ENCODE peak calls at places on chromosomes 1 and 21, in seven cellular contexts. V, J, M, B, A, L and Q are unnamed samples.

GRCh38 chr1:212762839-212763238 is 28.7 kb downstream of the NSL1 start:
- DNase-seq in V (no peak), J (no peak), M (no peak), B (no peak), A (no peak), L (no peak), Q (no peak)

GRCh38 chr1:225700164-225700740 is 47.3 kb upstream of the ENAH start:
- DNase-seq in V (no peak), J (peak; percentile 97), M (no peak), B (no peak), A (no peak), L (no peak), Q (peak; percentile 22)

GRCh38 chr1:246588322-246588721 is 22.1 kb downstream of the CNST start:
- DNase-seq in V (no peak), J (peak; percentile 57), M (no peak), B (no peak), A (no peak), L (no peak), Q (no peak)

GRCh38 chr1:156893048-156893953 is at the start of gene PEAR1:
- DNase-seq in V (peak; percentile 79), J (no peak), M (peak; percentile 69), B (peak; percentile 88), A (peak; percentile 83), L (no peak), Q (peak; percentile 64)

GRCh38 chr1:30807318-30808066 is 49.9 kb upstream of the LAPTM5 start:
- DNase-seq in V (peak; percentile 47), J (no peak), M (no peak), B (peak; percentile 41), A (peak; percentile 63), L (peak; percentile 72), Q (no peak)

GRCh38 chr1:1230656-1231399 is 973 bp downstream of the SDF4 start:
- DNase-seq in V (no peak), J (no peak), M (no peak), B (no peak), A (no peak), L (peak; percentile 75), Q (no peak)

GRCh38 chr1:217907504-217907903 is 276.4 kb downstream of the SPATA17 start:
- DNase-seq in V (no peak), J (peak; percentile 23), M (no peak), B (no peak), A (no peak), L (no peak), Q (no peak)

GRCh38 chr21:42085246-42086077 is 14.3 kb downstream of the UMODL1 start:
- DNase-seq in V (no peak), J (no peak), M (no peak), B (no peak), A (no peak), L (no peak), Q (no peak)

GRCh38 chr1:18668750-18669404 is 38.2 kb downstream of the PAX7 start:
- DNase-seq in V (no peak), J (peak; percentile 95), M (no peak), B (no peak), A (no peak), L (no peak), Q (no peak)

GRCh38 chr1:210633636-210634035 is 304.9 kb downstream of the HHAT start:
- DNase-seq in V (peak; percentile 23), J (no peak), M (no peak), B (peak; percentile 25), A (peak; percentile 51), L (no peak), Q (no peak)

GRCh38 chr21:44749116-44749758 is 37.9 kb upstream of the TSPEAR start:
- DNase-seq in V (no peak), J (no peak), M (no peak), B (no peak), A (no peak), L (no peak), Q (no peak)

GRCh38 chr1:26190373-26190987 is at the start of gene CATSPER4:
- DNase-seq in V (no peak), J (peak; percentile 52), M (peak; percentile 96), B (no peak), A (no peak), L (no peak), Q (peak; percentile 87)

DNA sequence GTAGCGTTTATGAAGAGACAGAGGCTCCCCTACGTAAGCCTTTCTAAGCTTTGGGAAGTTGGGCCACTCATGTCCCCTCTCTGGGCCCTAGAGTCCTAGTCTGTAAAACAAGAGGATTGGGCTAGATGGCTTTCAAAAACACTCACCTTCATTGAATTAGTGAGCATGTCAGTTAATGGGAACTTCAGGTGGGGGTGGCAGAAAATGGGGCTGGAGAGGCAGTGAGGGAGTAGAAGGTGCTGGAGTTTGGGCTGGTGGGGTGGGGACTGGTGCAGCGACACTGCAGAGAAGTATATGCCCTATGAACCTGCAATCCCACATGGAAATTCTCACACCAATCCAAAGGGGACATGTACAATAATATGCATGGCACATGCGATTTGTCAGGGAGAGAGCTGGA is 182.7 kb downstream of the C1orf94 start:
- DNase-seq in V (no peak), J (no peak), M (no peak), B (no peak), A (no peak), L (no peak), Q (no peak)
- H3K27ac ChIP-seq in V (no peak overlapping the region), J (no peak overlapping the region), M (no peak overlapping the region), B (no peak overlapping the region), A (no peak overlapping the region), L (no peak overlapping the region), Q (no peak overlapping the region)

GRCh38 chr1:51875291-51875772 is 3.2 kb downstream of the NRDC start:
- DNase-seq in V (no peak), J (no peak), M (no peak), B (no peak), A (no peak), L (no peak), Q (no peak)
- H3K27ac ChIP-seq in V (no peak overlapping the region), J (no peak overlapping the region), M (peak overlapping the region; percentile 21), B (no peak overlapping the region), A (no peak overlapping the region), L (no peak overlapping the region), Q (no peak overlapping the region)

DNA sequence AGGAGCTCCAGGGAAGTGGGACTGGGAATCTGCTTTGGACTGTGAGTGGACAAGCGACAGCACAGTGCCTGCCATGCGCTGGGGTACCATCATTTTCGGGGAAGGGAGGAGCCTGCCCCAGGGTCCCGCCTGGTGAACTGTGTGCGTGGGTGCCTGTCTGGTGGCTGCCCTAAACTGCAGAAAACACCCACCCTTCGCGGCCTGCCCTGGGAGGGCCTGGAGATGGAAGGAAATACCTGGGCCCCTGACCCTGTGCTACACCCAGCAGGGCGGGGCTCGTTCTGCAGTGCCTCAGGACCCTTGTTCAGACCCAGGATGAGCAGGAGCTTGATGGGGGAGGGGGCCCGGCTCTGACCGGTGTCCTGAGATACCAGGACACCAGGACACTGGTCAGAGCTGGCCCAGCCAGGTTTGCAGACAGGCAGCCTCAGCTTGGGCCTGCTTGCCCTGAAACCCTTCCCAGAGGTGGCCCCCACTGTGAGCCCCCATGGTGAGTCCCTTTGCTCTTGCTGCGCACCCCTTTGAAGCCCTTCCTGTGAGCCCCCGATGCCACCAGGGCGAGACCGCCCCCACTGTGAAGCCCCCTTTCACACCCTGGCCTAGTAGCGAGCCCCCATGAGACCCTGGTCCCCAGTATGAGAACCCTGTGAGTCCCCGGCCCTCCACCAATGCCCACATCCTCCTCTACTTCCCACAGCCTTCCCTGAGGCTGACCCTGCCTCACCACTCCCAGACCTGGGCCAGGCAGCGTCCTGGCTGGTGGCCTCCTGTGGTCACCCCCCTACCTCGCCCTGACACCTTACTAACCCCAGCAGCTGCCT is 2.6 kb downstream of the GJC2 start:
- DNase-seq in V (peak; percentile 15), J (no peak), M (no peak), B (no peak), A (no peak), L (peak; percentile 8), Q (no peak)
- H3K27ac ChIP-seq in V (peak overlapping the region; percentile 90), J (peak overlapping the region; percentile 100), M (no peak overlapping the region), B (no peak overlapping the region), A (no peak overlapping the region), L (no peak overlapping the region), Q (no peak overlapping the region)

DNA sequence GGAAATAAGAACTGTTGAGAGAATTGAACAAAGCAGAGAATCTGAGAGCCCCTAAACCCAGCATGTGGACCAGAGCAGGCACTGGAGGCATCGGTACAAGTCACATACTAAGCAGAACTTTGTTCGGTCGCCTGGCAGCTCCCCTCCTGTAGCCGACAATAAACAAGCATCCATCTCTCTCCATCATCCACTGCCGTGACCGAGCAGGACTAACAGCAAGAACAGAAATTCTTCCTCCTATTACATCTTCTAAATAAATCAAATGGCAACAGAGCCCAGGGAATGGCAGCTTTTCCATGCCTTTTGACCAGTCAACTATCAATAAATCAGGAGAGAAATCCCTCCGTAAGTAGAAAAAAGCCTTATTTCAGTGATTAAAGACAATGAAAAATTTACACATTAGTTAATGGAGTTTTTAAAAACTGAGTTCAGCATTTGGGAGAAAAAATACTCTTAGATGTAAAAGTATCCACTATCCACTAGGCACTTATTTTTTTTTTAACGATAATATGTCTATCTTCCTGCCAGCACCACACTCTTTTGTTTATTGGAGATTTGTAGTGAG is 36.5 kb downstream of the PTPN14 start:
- DNase-seq in V (no peak), J (no peak), M (no peak), B (no peak), A (no peak), L (no peak), Q (peak; percentile 36)
- H3K27ac ChIP-seq in V (no peak overlapping the region), J (peak overlapping the region; percentile 62), M (no peak overlapping the region), B (no peak overlapping the region), A (no peak overlapping the region), L (no peak overlapping the region), Q (peak overlapping the region; percentile 76)

DNA sequence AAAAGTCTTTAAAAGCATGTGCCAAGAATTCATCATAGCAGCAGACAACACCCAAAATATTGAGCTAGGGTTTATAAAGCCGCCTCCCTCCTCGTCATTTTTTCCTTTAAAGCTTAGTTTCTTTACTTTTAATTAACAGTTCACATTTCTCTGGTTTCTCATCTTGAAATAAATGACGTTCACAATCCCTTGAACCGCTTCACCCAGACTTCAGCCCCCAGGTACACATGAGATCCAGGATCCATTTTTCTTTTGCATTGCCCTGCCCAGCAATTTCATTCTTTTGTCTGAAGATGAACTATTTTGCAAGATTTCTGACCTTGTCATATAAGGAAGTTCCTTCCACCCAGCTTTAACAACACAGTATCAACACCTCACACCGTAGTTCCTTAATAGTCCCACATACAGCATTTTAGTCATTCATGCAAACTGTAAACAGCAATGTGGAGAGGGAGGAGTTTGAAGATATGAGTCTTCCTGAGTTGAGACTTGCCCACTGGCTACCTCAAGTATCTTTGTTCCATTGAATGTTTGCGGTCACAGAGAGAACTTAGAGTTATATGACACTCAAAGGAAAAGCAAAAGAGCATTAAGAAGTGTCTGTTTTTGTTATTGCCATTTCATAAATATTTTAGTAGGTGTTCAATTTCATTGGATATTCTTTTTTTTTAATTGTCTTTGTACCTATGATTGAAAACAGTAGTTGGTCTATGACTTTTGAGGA is 35.3 kb upstream of the CACYBP start:
- DNase-seq in V (no peak), J (peak; percentile 54), M (no peak), B (no peak), A (no peak), L (no peak), Q (no peak)
- H3K27ac ChIP-seq in V (peak overlapping the region; percentile 68), J (no peak overlapping the region), M (peak overlapping the region; percentile 72), B (peak overlapping the region; percentile 45), A (peak overlapping the region; percentile 17), L (no peak overlapping the region), Q (no peak overlapping the region)

DNA sequence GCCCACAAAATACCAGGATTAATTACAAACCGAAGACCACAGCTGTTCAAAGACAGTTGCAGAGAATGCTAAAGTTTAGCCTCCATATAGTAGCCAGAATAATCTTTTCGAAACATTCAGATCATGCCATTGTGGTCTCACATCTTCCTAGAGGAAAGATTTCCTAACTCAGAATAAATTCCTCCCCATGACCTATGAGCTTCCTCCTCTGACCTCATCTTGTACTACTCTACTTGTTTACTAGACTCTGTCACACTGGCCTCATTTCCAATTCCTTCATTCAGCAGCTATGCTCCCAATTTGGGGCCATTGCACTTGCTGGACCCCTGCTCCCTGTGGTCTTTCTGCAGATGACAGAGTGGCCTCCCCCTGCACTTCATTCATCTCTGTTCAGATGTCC is 71.8 kb upstream of the LRRC53 start:
- DNase-seq in V (no peak), J (no peak), M (no peak), B (no peak), A (no peak), L (no peak), Q (no peak)
- H3K27ac ChIP-seq in V (no peak overlapping the region), J (no peak overlapping the region), M (no peak overlapping the region), B (no peak overlapping the region), A (no peak overlapping the region), L (no peak overlapping the region), Q (no peak overlapping the region)